ENCODE peak calls at places on chromosomes 3 and 15, in seven cellular contexts. F, G, O, P, Z, R and L are unnamed samples.

GRCh38 chr3:66402596-66403267 is 98.1 kb downstream of the LRIG1 start:
- DNase-seq in F (no peak), P (no peak), R (no peak), G (no peak), O (no peak), Z (no peak), L (no peak)

GRCh38 chr3:139218046-139218445 is 125.8 kb upstream of the MRPS22 start:
- DNase-seq in Z (no peak), O (no peak), P (no peak), F (no peak), R (no peak), G (no peak), L (no peak)

GRCh38 chr15:33654859-33655258 is 313.4 kb upstream of the CHRM5 start:
- DNase-seq in F (no peak), O (no peak), G (no peak), R (no peak), Z (no peak), P (no peak), L (peak; percentile 2)

GRCh38 chr3:149371001-149371722 is 6.3 kb downstream of the TM4SF1 start:
- DNase-seq in G (no peak), Z (peak; percentile 82), O (no peak), R (no peak), P (peak; percentile 8), F (no peak), L (peak; percentile 62)

GRCh38 chr15:31389576-31389975 is 62.9 kb downstream of the KLF13 start:
- DNase-seq in F (no peak), G (no peak), R (no peak), Z (no peak), P (no peak), O (no peak), L (no peak)

GRCh38 chr3:87333393-87333892 is 57.1 kb upstream of the POU1F1 start:
- DNase-seq in R (no peak), Z (peak; percentile 93), F (no peak), G (peak; percentile 79), P (peak; percentile 9), O (no peak), L (peak; percentile 88)

GRCh38 chr3:111581403-111582113 is 13.6 kb downstream of the ZBED2 start:
- DNase-seq in G (no peak), P (no peak), F (no peak), Z (no peak), R (no peak), O (no peak), L (no peak)

GRCh38 chr3:194277547-194278091 is 73.5 kb downstream of the CPN2 start:
- DNase-seq in R (peak; percentile 82), Z (no peak), G (no peak), F (no peak), O (peak; percentile 67), P (no peak), L (peak; percentile 81)

GRCh38 chr3:44954962-44955361 is 21.0 kb downstream of the ZDHHC3 start:
- DNase-seq in Z (peak; percentile 32), F (no peak), P (peak; percentile 55), O (no peak), R (no peak), G (no peak), L (peak; percentile 57)

GRCh38 chr15:79474252-79474651 is 42.1 kb downstream of the MINAR1 start:
- DNase-seq in Z (peak; percentile 21), R (no peak), P (no peak), F (no peak), O (no peak), G (no peak), L (peak; percentile 7)

GRCh38 chr15:57527382-57528091 is 64.2 kb upstream of the MYZAP start:
- DNase-seq in O (no peak), F (no peak), P (peak; percentile 78), Z (peak; percentile 85), R (no peak), G (peak; percentile 61), L (peak; percentile 81)

GRCh38 chr3:110504401-110504800 is 567.2 kb upstream of the NECTIN3 start:
- DNase-seq in Z (no peak), P (no peak), R (no peak), F (no peak), G (no peak), O (no peak), L (no peak)

GRCh38 chr3:64388886-64389285 is 163.6 kb upstream of the PRICKLE2 start:
- DNase-seq in R (no peak), Z (no peak), F (no peak), P (no peak), O (no peak), G (no peak), L (no peak)

GRCh38 chr3:195475614-195476013 is 32.8 kb upstream of the ACAP2 start:
- DNase-seq in F (no peak), R (no peak), O (no peak), P (no peak), G (no peak), Z (no peak), L (no peak)

GRCh38 chr3:62373215-62373614 is at the start of gene FEZF2:
- DNase-seq in P (no peak), F (no peak), Z (no peak), R (no peak), G (no peak), O (no peak), L (no peak)

GRCh38 chr3:129658156-129658843 is 51.8 kb upstream of the PLXND1 start:
- DNase-seq in G (no peak), O (no peak), F (no peak), Z (no peak), P (peak; percentile 15), R (no peak), L (peak; percentile 39)

GRCh38 chr15:93617443-93617842 is 528.4 kb upstream of the RGMA start:
- DNase-seq in R (peak; percentile 57), G (no peak), F (no peak), P (no peak), O (peak; percentile 13), Z (no peak), L (no peak)